ENCODE peak calls at places on chromosomes 13 and 19, in seven cellular contexts. Z, L, F, H, C, Y and K are unnamed samples.

GRCh38 chr13:76994281-76994680 is 2.4 kb downstream of the CLN5 start:
- DNase-seq in F (no peak), L (no peak), Y (no peak), C (no peak), Z (no peak), H (no peak), K (no peak)

GRCh38 chr19:56333506-56333905 is 18.9 kb upstream of the ZSCAN5A start:
- DNase-seq in C (peak; percentile 62), H (no peak), Z (peak; percentile 71), L (peak; percentile 66), Y (peak; percentile 92), F (peak; percentile 77), K (peak; percentile 83)

GRCh38 chr19:23810496-23810895 is 51.8 kb upstream of the ZNF681 start:
- DNase-seq in Z (no peak), F (no peak), Y (no peak), H (no peak), L (no peak), C (no peak), K (no peak)

GRCh38 chr19:15934332-15935078 is at the start of gene CYP4F11:
- DNase-seq in L (peak; percentile 96), F (no peak), H (peak; percentile 69), Y (peak; percentile 88), C (no peak), Z (peak; percentile 83), K (no peak)

GRCh38 chr19:13149628-13150186 is 468 bp downstream of the STX10 start:
- DNase-seq in L (peak; percentile 32), Z (peak; percentile 55), C (peak; percentile 27), H (peak; percentile 58), Y (no peak), F (peak; percentile 72), K (peak; percentile 51)

GRCh38 chr13:74969419-74969818 is 512.5 kb downstream of the TBC1D4 start:
- DNase-seq in Z (no peak), F (no peak), C (no peak), H (no peak), L (no peak), Y (no peak), K (no peak)

GRCh38 chr13:93230466-93230865 is 3.9 kb downstream of the GPC6 start:
- DNase-seq in Z (no peak), L (peak; percentile 51), H (no peak), C (peak; percentile 87), F (peak; percentile 22), Y (no peak), K (peak; percentile 92)

GRCh38 chr19:9075064-9075964 is 11.5 kb upstream of the OR1M1 start:
- DNase-seq in Y (peak; percentile 31), H (peak; percentile 44), Z (peak; percentile 89), F (peak; percentile 93), L (peak; percentile 99), C (peak; percentile 92), K (peak; percentile 98)

GRCh38 chr19:18278521-18279265 is 2.7 kb downstream of the JUND start:
- DNase-seq in H (no peak), F (no peak), L (peak; percentile 38), Y (peak; percentile 68), C (no peak), Z (no peak), K (peak; percentile 38)

GRCh38 chr19:35596366-35596999 is 10.5 kb downstream of the PMIS2 start:
- DNase-seq in Z (peak; percentile 70), F (no peak), H (no peak), Y (no peak), L (no peak), C (no peak), K (peak; percentile 20)

GRCh38 chr19:58387338-58388174 is 487 bp downstream of the RPS5 start:
- DNase-seq in H (no peak), F (no peak), Z (no peak), L (no peak), Y (no peak), C (no peak), K (peak; percentile 33)
- TF ChIP-seq CTCF in H (no peak), F (no peak), Z (no peak), L (no peak), Y (no peak), C (no peak), K (no peak)

GRCh38 chr19:47428177-47428894 is 9.0 kb upstream of the MEIS3 start:
- DNase-seq in L (peak; percentile 92), Y (peak; percentile 72), H (peak; percentile 80), Z (peak; percentile 94), F (peak; percentile 97), C (peak; percentile 86), K (peak; percentile 97)

GRCh38 chr19:47430041-47430802 is 10.9 kb upstream of the MEIS3 start:
- DNase-seq in Y (peak; percentile 59), L (no peak), F (peak; percentile 80), H (no peak), C (peak; percentile 36), Z (peak; percentile 56), K (peak; percentile 61)

GRCh38 chr19:47427241-47428176 is 8.2 kb upstream of the MEIS3 start:
- DNase-seq in Z (peak; percentile 67), H (peak; percentile 47), L (peak; percentile 48), Y (peak; percentile 57), C (peak; percentile 36), F (peak; percentile 84), K (peak; percentile 62)

GRCh38 chr19:47432091-47432490 is 12.8 kb upstream of the MEIS3 start:
- DNase-seq in L (no peak), Z (no peak), Y (no peak), H (no peak), F (no peak), C (no peak), K (no peak)

GRCh38 chr19:47429140-47429793 is 9.9 kb upstream of the MEIS3 start:
- DNase-seq in Y (no peak), F (no peak), L (no peak), C (no peak), H (no peak), Z (no peak), K (no peak)
- H3K4me3 ChIP-seq in Y (no peak overlapping the region), F (no peak overlapping the region), L (no peak overlapping the region), C (no peak overlapping the region), H (no peak overlapping the region), Z (no peak overlapping the region), K (no peak overlapping the region)

GRCh38 chr13:32047088-32047487 is 15.5 kb downstream of the FRY start:
- DNase-seq in Z (no peak), H (no peak), Y (no peak), C (no peak), F (no peak), L (no peak), K (no peak)

GRCh38 chr13:32045963-32046785 is 14.6 kb downstream of the FRY start:
- DNase-seq in C (peak; percentile 67), H (no peak), L (no peak), F (peak; percentile 56), Z (no peak), Y (peak; percentile 41), K (peak; percentile 72)

GRCh38 chr13:32048816-32049215 is 17.2 kb downstream of the FRY start:
- DNase-seq in L (peak; percentile 69), Y (no peak), Z (no peak), F (no peak), C (no peak), H (no peak), K (no peak)

GRCh38 chr13:32045537-32045936 is 14.0 kb downstream of the FRY start:
- DNase-seq in H (no peak), C (peak; percentile 25), L (no peak), Z (no peak), F (no peak), Y (no peak), K (no peak)

DNA sequence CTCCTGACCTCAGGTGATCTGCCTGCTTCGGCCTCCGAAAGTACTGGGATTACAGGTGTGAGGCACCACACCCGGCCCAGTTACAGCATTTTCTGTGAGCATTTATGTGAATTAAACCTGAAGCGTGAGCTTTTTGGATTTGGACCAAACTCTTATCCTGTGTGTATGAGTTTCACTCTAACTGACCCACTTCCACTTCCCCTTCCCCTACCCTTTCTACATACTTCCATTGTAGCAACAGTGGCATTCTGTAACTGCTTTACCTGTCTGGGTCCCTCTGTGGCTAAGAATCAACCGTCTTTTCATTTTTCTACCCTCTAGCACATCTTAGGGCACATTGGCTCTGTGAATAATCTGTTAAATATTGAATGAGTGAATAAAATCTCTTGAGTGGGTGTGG is 16.2 kb downstream of the FRY start:
- DNase-seq in C (no peak), Y (no peak), H (no peak), F (no peak), Z (no peak), L (no peak), K (no peak)
- TF ChIP-seq CTCF in C (no peak), Y (no peak), H (no peak), F (no peak), Z (no peak), L (no peak), K (no peak)

GRCh38 chr19:4227771-4228170 is 1.6 kb upstream of the EBI3 start:
- DNase-seq in H (no peak), F (no peak), Z (no peak), Y (no peak), L (no peak), C (no peak), K (no peak)
- H3K4me3 ChIP-seq in H (no peak overlapping the region), F (no peak overlapping the region), Z (no peak overlapping the region), Y (no peak overlapping the region), L (no peak overlapping the region), C (no peak overlapping the region), K (no peak overlapping the region)

DNA sequence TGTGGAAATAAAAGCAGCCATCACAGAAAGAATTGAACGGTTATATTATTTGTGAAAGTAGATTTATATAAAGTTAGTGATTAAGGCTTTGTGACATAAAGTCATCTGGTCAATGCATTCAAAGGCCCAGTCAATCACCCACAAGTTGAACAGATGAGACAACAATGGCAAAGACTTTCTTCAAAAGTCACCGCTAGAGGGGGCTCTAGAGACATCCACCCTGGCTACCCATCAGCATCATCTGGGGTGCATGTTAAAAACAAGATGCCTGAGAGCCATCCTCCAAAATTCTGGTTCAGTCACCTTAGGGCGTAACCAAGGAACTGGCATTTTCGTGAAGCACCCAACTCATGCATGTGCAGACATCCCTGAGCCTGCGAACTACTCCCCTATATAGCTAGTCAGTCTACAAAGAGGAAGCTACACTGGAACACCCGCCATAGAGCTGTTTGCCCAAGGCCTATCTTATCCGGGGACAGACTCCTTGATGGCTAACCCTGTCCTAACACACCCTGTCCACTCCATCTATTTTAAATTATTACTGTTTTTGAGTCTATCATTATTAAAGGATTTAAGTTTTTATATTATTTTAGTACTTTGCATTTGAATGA is 970.5 kb downstream of the UQCRFS1 start:
- DNase-seq in Z (peak; percentile 53), F (peak; percentile 30), H (no peak), L (no peak), C (peak; percentile 1), Y (peak; percentile 69), K (peak; percentile 52)
- TF ChIP-seq CTCF in Z (peak; percentile 53), F (peak; percentile 46), H (peak; percentile 58), L (peak; percentile 69), C (peak; percentile 11), Y (no peak), K (peak; percentile 76)

GRCh38 chr19:49427855-49428546 is 2.8 kb downstream of the GFY start:
- DNase-seq in Z (no peak), H (no peak), Y (no peak), F (no peak), L (no peak), C (no peak), K (no peak)
- H3K4me3 ChIP-seq in Z (no peak overlapping the region), H (no peak overlapping the region), Y (no peak overlapping the region), F (no peak overlapping the region), L (peak overlapping the region; percentile 32), C (no peak overlapping the region), K (no peak overlapping the region)